ENCODE peak calls at places on chromosomes 6 and 20, in eight cellular contexts. M, K, W, O, U, Y, S and V are unnamed samples.

GRCh38 chr20:8473459-8473858 is 341.4 kb downstream of the PLCB1 start:
- DNase-seq in M (peak), K (no peak), W (no peak), O (no peak), U (no peak), Y (no peak), S (peak), V (no peak)

GRCh38 chr6:80163754-80164187 is 57.3 kb downstream of the BCKDHB start:
- DNase-seq in M (peak), K (no peak), W (no peak), O (no peak), U (no peak), Y (no peak), S (peak), V (no peak)

GRCh38 chr20:21508230-21509078 is 5.4 kb downstream of the NKX2-2 start:
- DNase-seq in M (no peak), K (peak), W (no peak), O (no peak), U (no peak), Y (no peak), S (no peak), V (peak)

GRCh38 chr20:63653974-63654680 is 903 bp upstream of the STMN3 start:
- DNase-seq in M (no peak), K (no peak), W (no peak), O (no peak), U (no peak), Y (no peak), S (no peak), V (no peak)

GRCh38 chr6:12818324-12818723 is 101.8 kb downstream of the PHACTR1 start:
- DNase-seq in M (no peak), K (no peak), W (no peak), O (no peak), U (no peak), Y (no peak), S (no peak), V (no peak)

GRCh38 chr6:79762370-79762769 is 131.2 kb downstream of the SH3BGRL2 start:
- DNase-seq in M (peak), K (no peak), W (no peak), O (no peak), U (no peak), Y (no peak), S (no peak), V (no peak)

GRCh38 chr6:132650413-132650812 is 8.6 kb downstream of the TAAR1 start:
- DNase-seq in M (no peak), K (no peak), W (no peak), O (no peak), U (no peak), Y (no peak), S (no peak), V (no peak)

GRCh38 chr6:169701218-169701952 is 444 bp downstream of the WDR27 start:
- DNase-seq in M (no peak), K (no peak), W (no peak), O (no peak), U (no peak), Y (no peak), S (no peak), V (no peak)

GRCh38 chr6:9485992-9486391 is 928.9 kb downstream of the TFAP2A start:
- DNase-seq in M (no peak), K (no peak), W (no peak), O (no peak), U (no peak), Y (no peak), S (no peak), V (no peak)

GRCh38 chr6:15287670-15288069 is 41.8 kb downstream of the JARID2 start:
- DNase-seq in M (no peak), K (no peak), W (no peak), O (no peak), U (no peak), Y (no peak), S (no peak), V (no peak)

GRCh38 chr20:4740774-4741431 is 19.2 kb downstream of the PRND start:
- DNase-seq in M (peak), K (no peak), W (peak), O (peak), U (no peak), Y (peak), S (peak), V (no peak)

GRCh38 chr6:157541618-157542404 is 160.8 kb downstream of the ZDHHC14 start:
- DNase-seq in M (peak), K (no peak), W (no peak), O (no peak), U (no peak), Y (no peak), S (peak), V (no peak)

GRCh38 chr6:53702316-53702715 is 36.8 kb upstream of the KLHL31 start:
- DNase-seq in M (no peak), K (no peak), W (no peak), O (no peak), U (peak), Y (no peak), S (no peak), V (no peak)

GRCh38 chr6:47483516-47483852 is 5.9 kb downstream of the CD2AP start:
- DNase-seq in M (no peak), K (no peak), W (no peak), O (no peak), U (no peak), Y (no peak), S (no peak), V (no peak)

GRCh38 chr6:2793491-2794151 is 28.4 kb downstream of the WRNIP1 start:
- DNase-seq in M (no peak), K (peak), W (peak), O (no peak), U (no peak), Y (no peak), S (no peak), V (no peak)

GRCh38 chr20:16846011-16846410 is 97.9 kb downstream of the OTOR start:
- DNase-seq in M (no peak), K (no peak), W (no peak), O (no peak), U (no peak), Y (no peak), S (peak), V (no peak)

GRCh38 chr20:46216770-46217464 is 91.4 kb downstream of the CDH22 start:
- DNase-seq in M (no peak), K (no peak), W (no peak), O (no peak), U (peak), Y (no peak), S (no peak), V (no peak)

GRCh38 chr6:144662812-144663211 is 377.7 kb downstream of the UTRN start:
- DNase-seq in M (no peak), K (no peak), W (no peak), O (no peak), U (no peak), Y (no peak), S (no peak), V (no peak)

GRCh38 chr6:128630213-128630612 is 109.8 kb upstream of the PTPRK start:
- DNase-seq in M (no peak), K (no peak), W (no peak), O (no peak), U (no peak), Y (no peak), S (no peak), V (no peak)

GRCh38 chr6:155595264-155595663 is 139.6 kb upstream of the NOX3 start:
- DNase-seq in M (no peak), K (no peak), W (no peak), O (no peak), U (no peak), Y (no peak), S (no peak), V (no peak)

GRCh38 chr20:1328680-1329330 is at the start of gene SDCBP2:
- DNase-seq in M (no peak), K (no peak), W (no peak), O (no peak), U (no peak), Y (no peak), S (no peak), V (peak)

GRCh38 chr20:1326031-1326930 is 2.7 kb downstream of the SDCBP2 start:
- DNase-seq in M (peak), K (no peak), W (no peak), O (no peak), U (no peak), Y (peak), S (peak), V (peak)

GRCh38 chr20:1330075-1330830 is 1.3 kb upstream of the SDCBP2 start:
- DNase-seq in M (no peak), K (no peak), W (no peak), O (no peak), U (peak), Y (peak), S (no peak), V (peak)

GRCh38 chr20:1327241-1327653 is 1.7 kb downstream of the SDCBP2 start:
- DNase-seq in M (peak), K (no peak), W (no peak), O (no peak), U (no peak), Y (no peak), S (peak), V (peak)

GRCh38 chr20:1327827-1328679 is 886 bp downstream of the SDCBP2 start:
- DNase-seq in M (no peak), K (no peak), W (no peak), O (no peak), U (no peak), Y (no peak), S (no peak), V (peak)
- H3K27ac ChIP-seq in M (peak), K (peak), W (no peak), O (no peak), U (peak), Y (peak), S (peak), V (peak)

GRCh38 chr6:149769676-149770075 is 20.1 kb downstream of the PCMT1 start:
- DNase-seq in M (no peak), K (no peak), W (no peak), O (no peak), U (no peak), Y (no peak), S (no peak), V (no peak)

GRCh38 chr6:149766156-149766768 is 16.7 kb downstream of the PCMT1 start:
- DNase-seq in M (peak), K (no peak), W (no peak), O (no peak), U (no peak), Y (no peak), S (peak), V (no peak)

GRCh38 chr6:149771925-149772324 is 22.4 kb downstream of the PCMT1 start:
- DNase-seq in M (no peak), K (no peak), W (no peak), O (no peak), U (no peak), Y (no peak), S (no peak), V (no peak)

GRCh38 chr6:149771185-149771584 is 21.6 kb downstream of the PCMT1 start:
- DNase-seq in M (no peak), K (no peak), W (no peak), O (no peak), U (no peak), Y (no peak), S (no peak), V (no peak)
- H3K27ac ChIP-seq in M (no peak), K (no peak), W (no peak), O (no peak), U (no peak), Y (no peak), S (no peak), V (no peak)

GRCh38 chr20:37313546-37314091 is 24.2 kb downstream of the MANBAL start:
- DNase-seq in M (no peak), K (no peak), W (no peak), O (no peak), U (no peak), Y (no peak), S (no peak), V (no peak)
- H3K27ac ChIP-seq in M (peak), K (peak), W (no peak), O (no peak), U (no peak), Y (peak), S (peak), V (peak)

GRCh38 chr20:50648651-50649050 is 42.7 kb downstream of the RIPOR3 start:
- DNase-seq in M (no peak), K (no peak), W (no peak), O (no peak), U (no peak), Y (no peak), S (no peak), V (no peak)
- H3K27ac ChIP-seq in M (no peak), K (no peak), W (no peak), O (no peak), U (peak), Y (no peak), S (no peak), V (no peak)

GRCh38 chr6:42777126-42777822 is 4.6 kb upstream of the BICRAL start:
- DNase-seq in M (peak), K (no peak), W (no peak), O (no peak), U (no peak), Y (no peak), S (peak), V (no peak)

GRCh38 chr6:42771741-42772100 is 10.1 kb upstream of the BICRAL start:
- DNase-seq in M (no peak), K (no peak), W (no peak), O (no peak), U (no peak), Y (no peak), S (no peak), V (no peak)

GRCh38 chr6:42778072-42778471 is 3.8 kb upstream of the BICRAL start:
- DNase-seq in M (no peak), K (no peak), W (no peak), O (no peak), U (no peak), Y (no peak), S (no peak), V (no peak)

GRCh38 chr6:42769051-42769450 is 12.8 kb upstream of the BICRAL start:
- DNase-seq in M (no peak), K (no peak), W (no peak), O (no peak), U (no peak), Y (no peak), S (no peak), V (no peak)

DNA sequence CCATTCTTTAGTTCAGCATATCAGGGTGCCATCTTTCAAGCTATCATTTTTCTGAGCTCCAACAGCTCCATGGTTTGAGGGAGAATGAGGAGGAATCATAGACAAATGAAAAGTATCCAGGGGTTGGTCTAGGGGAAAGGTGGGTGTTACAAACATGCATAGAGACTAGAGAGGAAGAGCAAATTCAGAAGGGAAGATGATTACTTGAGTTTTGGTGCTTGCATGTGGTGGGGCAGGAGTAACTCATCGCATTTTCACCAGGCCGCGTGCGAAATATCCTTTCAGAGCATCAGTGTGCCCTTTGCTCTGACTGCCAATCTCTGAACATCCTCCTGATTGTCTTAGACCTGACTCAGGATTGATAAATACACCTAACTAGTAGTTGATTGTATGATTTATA is 7.7 kb upstream of the BICRAL start:
- DNase-seq in M (no peak), K (no peak), W (no peak), O (no peak), U (no peak), Y (no peak), S (no peak), V (no peak)
- H3K27ac ChIP-seq in M (no peak), K (peak), W (no peak), O (no peak), U (no peak), Y (no peak), S (no peak), V (no peak)

GRCh38 chr6:108766886-108767285 is 81.3 kb upstream of the ARMC2 start:
- DNase-seq in M (no peak), K (no peak), W (no peak), O (no peak), U (no peak), Y (no peak), S (no peak), V (no peak)
- H3K27ac ChIP-seq in M (no peak), K (no peak), W (no peak), O (no peak), U (no peak), Y (no peak), S (no peak), V (no peak)

DNA sequence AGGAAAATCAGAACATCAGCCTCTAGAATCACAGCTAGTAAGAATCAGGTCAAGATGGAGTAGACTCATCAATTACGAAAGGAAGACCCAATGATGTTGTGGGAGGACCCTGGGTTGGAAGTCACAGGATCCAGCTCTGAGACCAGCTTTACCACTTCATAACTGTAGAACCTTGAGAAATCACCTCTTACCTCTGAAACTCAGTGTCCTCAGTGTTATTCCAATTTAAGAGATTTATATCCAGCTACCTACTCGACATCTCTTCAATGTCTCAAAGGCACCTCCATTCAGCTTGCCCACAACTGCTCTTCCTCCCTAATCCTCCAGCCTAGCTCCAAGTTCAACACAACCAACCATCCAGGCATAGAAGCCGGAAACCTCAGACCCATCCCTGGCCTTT is 16.3 kb downstream of the MRPL14 start:
- DNase-seq in M (no peak), K (no peak), W (no peak), O (no peak), U (no peak), Y (no peak), S (no peak), V (no peak)
- H3K27ac ChIP-seq in M (no peak), K (no peak), W (no peak), O (no peak), U (peak), Y (no peak), S (no peak), V (no peak)

DNA sequence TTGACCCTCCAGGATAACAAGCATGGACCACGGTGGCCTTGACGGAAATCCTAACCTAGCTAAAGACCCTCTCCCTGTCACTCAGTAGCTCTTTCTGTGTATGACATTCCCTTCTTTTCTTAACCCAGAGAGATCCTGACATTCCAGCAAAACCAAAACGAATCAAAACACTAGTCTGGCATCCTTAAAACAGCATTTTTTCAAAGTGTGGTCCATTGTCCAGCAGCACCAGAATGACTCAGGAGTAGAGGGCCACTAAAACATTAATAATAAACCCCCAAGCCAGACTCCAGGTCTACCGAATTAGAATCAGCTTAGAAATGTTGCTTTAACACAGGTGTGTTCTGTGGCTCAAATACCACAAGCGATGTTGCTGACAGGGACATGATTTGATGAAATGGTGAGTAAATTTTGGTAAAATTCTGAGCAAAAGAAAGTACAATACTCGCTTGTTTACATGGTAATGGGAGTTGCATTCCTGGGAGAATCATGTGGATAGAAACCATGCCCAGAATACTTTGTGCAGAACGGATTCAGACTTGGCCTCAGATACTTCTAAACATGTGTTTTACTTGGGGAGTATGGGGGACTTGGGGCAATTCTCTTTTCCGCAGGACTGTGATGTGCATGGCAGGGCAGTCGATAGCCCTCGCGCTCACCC is 174.2 kb upstream of the KCNG1 start:
- DNase-seq in M (no peak), K (no peak), W (no peak), O (no peak), U (no peak), Y (no peak), S (peak), V (no peak)
- H3K27ac ChIP-seq in M (no peak), K (no peak), W (no peak), O (no peak), U (no peak), Y (no peak), S (no peak), V (no peak)